ENCODE peak calls at places on chromosomes 12 and 14, in six cellular contexts. J is A549, W is ovary, M is testis, T is spleen, X is IMR-90. F is an unnamed sample.

GRCh38 chr12:11823043-11823442 is 173.6 kb downstream of the ETV6 start:
- DNase-seq in J (no peak), W (no peak), M (no peak), T (no peak), X (peak; percentile 84), F (no peak)

GRCh38 chr12:91778938-91779400 is 366.7 kb downstream of the BTG1 start:
- DNase-seq in J (peak; percentile 96), W (peak; percentile 24), M (no peak), T (no peak), X (peak; percentile 88), F (no peak)

GRCh38 chr12:21773263-21773741 is 1.2 kb downstream of the KCNJ8 start:
- DNase-seq in J (peak; percentile 56), W (peak; percentile 63), M (peak; percentile 37), T (no peak), X (peak; percentile 23), F (peak; percentile 63)

GRCh38 chr12:111937429-111937828 is 75.5 kb downstream of the TMEM116 start:
- DNase-seq in J (no peak), W (no peak), M (no peak), T (no peak), X (peak; percentile 67), F (no peak)

GRCh38 chr12:43444940-43445564 is 107.0 kb downstream of the ADAMTS20 start:
- DNase-seq in J (peak; percentile 70), W (no peak), M (peak; percentile 76), T (no peak), X (peak; percentile 59), F (no peak)

GRCh38 chr12:27521066-27521465 is 2.9 kb upstream of the PPFIBP1 start:
- DNase-seq in J (no peak), W (peak; percentile 70), M (peak; percentile 31), T (no peak), X (peak; percentile 52), F (no peak)

GRCh38 chr14:88380405-88380804 is 5.1 kb upstream of the SPATA7 start:
- DNase-seq in J (peak; percentile 18), W (no peak), M (no peak), T (no peak), X (peak; percentile 5), F (no peak)

GRCh38 chr12:25708661-25709060 is 155.6 kb upstream of the LMNTD1 start:
- DNase-seq in J (no peak), W (no peak), M (no peak), T (no peak), X (no peak), F (no peak)

GRCh38 chr12:105083551-105084105 is 630 bp downstream of the ALDH1L2 start:
- DNase-seq in J (peak; percentile 58), W (peak; percentile 26), M (peak; percentile 61), T (peak; percentile 66), X (peak; percentile 77), F (peak; percentile 52)

GRCh38 chr12:92140919-92141536 is 4.6 kb downstream of the BTG1 start:
- DNase-seq in J (no peak), W (no peak), M (no peak), T (no peak), X (no peak), F (no peak)

GRCh38 chr12:88793091-88793490 is 212.8 kb upstream of the KITLG start:
- DNase-seq in J (no peak), W (no peak), M (no peak), T (no peak), X (peak; percentile 75), F (no peak)

GRCh38 chr12:2794261-2794735 is 472 bp upstream of the FKBP4 start:
- DNase-seq in J (no peak), W (no peak), M (peak; percentile 29), T (peak; percentile 89), X (no peak), F (peak; percentile 88)

DNA sequence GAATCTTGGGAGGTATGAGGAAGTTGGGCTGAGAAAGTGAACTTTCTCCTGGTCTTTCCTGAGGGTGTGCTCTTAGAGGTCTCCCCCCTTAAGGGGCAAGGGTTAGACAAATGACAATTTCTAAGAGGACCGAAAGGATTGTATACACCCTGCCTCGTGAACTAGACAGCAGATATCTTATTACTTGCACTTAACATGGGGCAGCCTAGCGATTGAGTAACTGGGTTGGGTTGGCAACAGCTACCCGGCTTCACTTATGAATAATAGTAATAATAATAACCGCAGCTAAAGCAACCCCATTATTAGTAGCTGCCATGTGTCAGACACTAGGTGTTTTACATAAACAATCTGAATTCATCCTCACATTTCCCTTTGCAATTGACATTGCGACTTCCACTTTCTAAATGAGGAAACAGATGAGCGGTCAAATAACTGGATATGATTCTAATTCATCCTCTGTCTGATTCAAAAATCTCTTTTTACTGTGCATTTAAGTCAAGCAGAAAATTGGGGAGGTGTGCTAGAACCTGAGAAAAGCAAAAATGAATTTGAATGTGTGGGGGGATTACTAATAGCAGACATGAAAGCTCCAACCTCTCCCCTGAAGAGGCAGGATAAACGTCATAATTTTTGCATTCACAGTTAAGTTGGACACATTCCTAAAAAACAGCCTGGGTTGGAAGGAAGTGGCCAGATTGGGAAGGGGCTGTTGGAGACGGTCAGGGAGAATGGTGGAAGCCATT is 12.9 kb downstream of the EMP1 start:
- DNase-seq in J (no peak), W (no peak), M (no peak), T (no peak), X (no peak), F (no peak)
- H3K27ac ChIP-seq in J (peak overlapping the region; percentile 29), W (no peak overlapping the region), M (no peak overlapping the region), T (no peak overlapping the region), X (peak overlapping the region; percentile 29), F (peak overlapping the region; percentile 36)

GRCh38 chr14:97640031-97640430 is 842.8 kb downstream of the VRK1 start:
- DNase-seq in J (no peak), W (no peak), M (no peak), T (no peak), X (no peak), F (no peak)

GRCh38 chr14:97638864-97639263 is 841.7 kb downstream of the VRK1 start:
- DNase-seq in J (no peak), W (no peak), M (no peak), T (no peak), X (no peak), F (no peak)

GRCh38 chr14:97634786-97635185 is 837.6 kb downstream of the VRK1 start:
- DNase-seq in J (peak; percentile 11), W (no peak), M (peak; percentile 17), T (no peak), X (no peak), F (no peak)
- H3K4me3 ChIP-seq in J (peak overlapping the region; percentile 2), W (no peak overlapping the region), M (no peak overlapping the region), T (no peak overlapping the region), X (no peak overlapping the region), F (peak overlapping the region; percentile 20)

GRCh38 chr14:51849095-51849494 is 11.3 kb upstream of the GNG2 start:
- DNase-seq in J (no peak), W (no peak), M (no peak), T (no peak), X (peak; percentile 51), F (no peak)

GRCh38 chr14:51848120-51848519 is 12.3 kb upstream of the GNG2 start:
- DNase-seq in J (no peak), W (no peak), M (no peak), T (no peak), X (no peak), F (no peak)

GRCh38 chr14:51847489-51847796 is 13.0 kb upstream of the GNG2 start:
- DNase-seq in J (no peak), W (no peak), M (no peak), T (no peak), X (no peak), F (no peak)

GRCh38 chr14:51845811-51846210 is 14.6 kb upstream of the GNG2 start:
- DNase-seq in J (no peak), W (no peak), M (no peak), T (no peak), X (no peak), F (no peak)

DNA sequence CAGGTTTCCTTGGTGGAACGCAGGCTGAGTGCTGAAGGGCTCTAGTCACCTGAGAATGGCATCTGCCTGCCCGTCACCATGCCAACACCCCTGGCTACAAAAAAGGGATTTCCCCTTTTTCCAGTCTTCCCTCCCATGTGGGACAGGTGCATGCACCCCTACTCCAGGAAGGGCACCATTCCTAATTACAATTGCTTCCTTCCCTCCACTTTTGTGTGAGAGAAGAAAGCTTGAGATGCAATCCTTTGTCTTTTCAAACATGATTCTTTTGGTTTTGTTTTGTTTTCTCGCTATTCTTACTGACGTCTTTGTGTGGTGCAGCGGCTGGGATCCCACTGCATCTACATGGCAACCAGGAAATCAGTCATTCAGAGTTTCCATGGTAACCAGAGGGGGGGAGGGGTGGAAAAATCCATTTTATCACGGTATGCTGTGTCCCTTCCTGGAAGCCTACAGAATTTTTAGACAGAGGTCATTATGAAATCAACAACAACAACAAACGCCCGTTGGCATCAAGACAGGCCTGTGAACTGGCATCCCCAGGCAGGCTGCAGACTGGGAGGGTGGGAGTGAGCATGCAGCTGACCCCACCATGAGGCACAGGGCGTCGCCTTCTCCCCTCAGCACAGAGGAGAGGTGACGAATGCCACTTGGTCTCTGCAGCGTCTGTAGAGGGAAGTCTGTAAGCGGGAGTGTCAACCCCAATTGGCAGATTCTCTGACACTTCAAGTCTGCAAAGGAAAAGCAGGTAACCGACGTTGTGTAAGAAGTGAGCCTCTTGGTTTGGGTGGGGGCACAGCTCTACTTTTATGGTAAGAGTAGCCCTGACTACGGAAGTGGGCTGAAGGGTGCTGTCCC is 13.6 kb upstream of the GNG2 start:
- DNase-seq in J (no peak), W (no peak), M (peak; percentile 36), T (peak; percentile 93), X (peak; percentile 53), F (peak; percentile 42)
- TF ChIP-seq POLR2A in J (no peak), W (no peak), M (no peak), T (no peak), X (no peak), F (no peak)

GRCh38 chr12:121536058-121536928 is 44.5 kb downstream of the KDM2B start:
- DNase-seq in J (peak; percentile 70), W (peak; percentile 88), M (peak; percentile 88), T (peak; percentile 96), X (peak; percentile 88), F (peak; percentile 94)

GRCh38 chr12:121536929-121537813 is 43.7 kb downstream of the KDM2B start:
- DNase-seq in J (peak; percentile 76), W (peak; percentile 90), M (peak; percentile 87), T (peak; percentile 99), X (peak; percentile 77), F (peak; percentile 96)

GRCh38 chr12:121534495-121535148 is 46.2 kb downstream of the KDM2B start:
- DNase-seq in J (no peak), W (no peak), M (no peak), T (no peak), X (no peak), F (peak; percentile 35)

GRCh38 chr12:121533391-121534090 is 47.3 kb downstream of the KDM2B start:
- DNase-seq in J (no peak), W (no peak), M (peak; percentile 59), T (no peak), X (no peak), F (no peak)

DNA sequence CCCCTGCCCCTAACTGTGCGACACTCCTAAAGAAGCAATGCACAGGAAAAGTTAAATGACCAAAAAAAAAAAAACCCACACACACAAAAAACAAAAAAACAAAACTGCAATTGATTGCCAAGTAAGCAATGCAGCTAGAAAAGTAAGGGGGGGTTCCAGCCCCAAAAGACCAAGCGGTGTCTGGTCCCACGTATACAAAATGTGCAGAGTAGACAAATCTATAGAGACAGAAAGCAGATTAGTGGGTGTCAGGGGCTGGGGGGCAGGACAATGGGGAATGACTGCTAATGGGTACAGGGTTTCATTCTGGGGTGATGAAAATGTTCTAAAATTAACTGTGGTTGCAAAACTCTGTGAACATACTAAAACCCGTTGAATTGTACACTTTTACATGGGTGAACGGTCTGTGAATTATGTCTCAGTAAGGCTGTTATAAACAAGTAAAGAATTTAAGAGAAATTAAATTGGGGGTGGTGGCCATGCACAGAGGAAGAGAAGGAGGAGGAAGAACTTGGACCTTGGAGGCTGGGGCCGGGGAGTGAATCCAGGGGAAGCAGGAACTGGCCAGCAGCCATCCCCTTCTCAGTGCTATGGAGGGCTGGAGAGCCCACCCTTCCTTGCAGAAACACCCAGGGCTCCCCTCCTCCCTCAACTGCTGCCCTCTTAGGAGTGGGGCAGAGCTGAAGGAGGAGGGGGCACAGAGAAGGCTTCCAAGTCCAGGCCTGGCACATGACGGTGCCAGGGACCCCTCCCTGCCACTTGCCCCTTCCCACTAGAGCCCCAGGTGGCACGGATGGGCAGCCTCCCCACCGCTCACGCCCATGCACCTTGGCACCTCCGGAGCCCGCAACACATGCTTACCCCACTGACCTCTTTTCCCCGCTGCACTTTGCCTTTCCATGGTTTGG is 45.4 kb downstream of the KDM2B start:
- DNase-seq in J (no peak), W (peak; percentile 53), M (no peak), T (no peak), X (no peak), F (no peak)
- H3K27ac ChIP-seq in J (no peak overlapping the region), W (peak overlapping the region; percentile 83), M (no peak overlapping the region), T (peak overlapping the region; percentile 93), X (no peak overlapping the region), F (peak overlapping the region; percentile 94)

F was measured in upper lobe of left lung.